ENCODE peak calls at places on chromosomes 6 and 20, in nine cellular contexts. P, S, O, Z, V, U, I, B and W are unnamed samples.

GRCh38 chr6:31114970-31115849 is 610 bp downstream of the PSORS1C1 start:
- DNase-seq in O (no peak), V (peak; percentile 79), S (no peak), U (no peak), P (no peak), Z (peak; percentile 25), I (no peak), B (no peak), W (no peak)

GRCh38 chr6:136921521-136921935 is 573 bp upstream of the SLC35D3 start:
- DNase-seq in O (no peak), V (no peak), I (no peak), U (no peak), P (peak; percentile 39), B (peak; percentile 25), S (no peak), Z (no peak), W (no peak)

GRCh38 chr20:34952676-34953075 is 2.9 kb downstream of the GSS start:
- DNase-seq in O (no peak), Z (no peak), S (no peak), V (no peak), U (no peak), I (no peak), P (no peak), B (no peak), W (no peak)

GRCh38 chr20:47778398-47779354 is 6.6 kb downstream of the SULF2 start:
- DNase-seq in U (no peak), I (no peak), S (no peak), P (peak; percentile 64), B (no peak), Z (no peak), V (no peak), O (no peak), W (no peak)

GRCh38 chr20:621115-621756 is 11.1 kb upstream of the TCF15 start:
- DNase-seq in O (no peak), S (no peak), Z (no peak), B (no peak), P (no peak), I (no peak), V (no peak), U (no peak), W (no peak)

GRCh38 chr20:841568-842546 is 8.3 kb downstream of the FAM110A start:
- DNase-seq in Z (no peak), V (no peak), B (peak; percentile 79), I (no peak), S (no peak), U (peak; percentile 81), P (no peak), O (no peak), W (peak; percentile 80)

GRCh38 chr6:89269981-89270380 is 45.1 kb downstream of the GABRR2 start:
- DNase-seq in O (no peak), S (no peak), V (no peak), P (no peak), Z (no peak), I (no peak), B (no peak), U (no peak), W (no peak)

GRCh38 chr20:48186447-48186846 is 401.2 kb upstream of the SULF2 start:
- DNase-seq in O (no peak), V (no peak), B (no peak), Z (no peak), S (no peak), U (no peak), I (no peak), P (peak; percentile 21), W (no peak)

GRCh38 chr6:46979206-46979605 is 57.5 kb upstream of the ADGRF5 start:
- DNase-seq in S (no peak), Z (no peak), U (no peak), P (no peak), O (no peak), B (no peak), V (no peak), I (no peak), W (no peak)

GRCh38 chr6:5085638-5086293 is 625 bp downstream of the PPP1R3G start:
- DNase-seq in B (peak; percentile 29), S (no peak), V (peak; percentile 31), O (no peak), I (no peak), Z (no peak), P (peak; percentile 45), U (no peak), W (peak; percentile 88)

GRCh38 chr6:153032255-153032882 is 29.9 kb upstream of the MTRF1L start:
- DNase-seq in P (no peak), U (no peak), B (no peak), Z (peak; percentile 22), I (no peak), S (no peak), V (peak; percentile 46), O (no peak), W (no peak)

GRCh38 chr20:51208162-51208561 is 185.3 kb upstream of the KCNG1 start:
- DNase-seq in Z (no peak), V (no peak), P (no peak), B (no peak), U (no peak), S (no peak), I (no peak), O (no peak), W (no peak)

GRCh38 chr6:151539506-151540268 is 45.9 kb downstream of the CCDC170 start:
- DNase-seq in O (no peak), Z (no peak), B (no peak), S (no peak), I (no peak), V (no peak), U (no peak), P (no peak), W (no peak)
- TF ChIP-seq EP300 in O (no peak), Z (no peak), B (no peak), S (no peak), I (no peak), V (no peak), U (no peak), P (no peak), W (no peak)

GRCh38 chr20:54088430-54088829 is 18.0 kb upstream of the BCAS1 start:
- DNase-seq in I (no peak), Z (no peak), O (no peak), V (no peak), B (no peak), P (no peak), S (no peak), U (no peak), W (no peak)

GRCh38 chr20:54085425-54085824 is 15.0 kb upstream of the BCAS1 start:
- DNase-seq in B (no peak), O (no peak), V (no peak), I (no peak), S (no peak), U (no peak), P (no peak), Z (no peak), W (no peak)

GRCh38 chr20:54084727-54085368 is 14.5 kb upstream of the BCAS1 start:
- DNase-seq in B (no peak), Z (peak; percentile 75), S (no peak), P (no peak), U (peak; percentile 70), O (no peak), V (peak; percentile 86), I (no peak), W (no peak)

GRCh38 chr20:54085910-54086309 is 15.5 kb upstream of the BCAS1 start:
- DNase-seq in B (no peak), I (no peak), U (no peak), O (no peak), V (no peak), S (no peak), Z (no peak), P (no peak), W (no peak)

DNA sequence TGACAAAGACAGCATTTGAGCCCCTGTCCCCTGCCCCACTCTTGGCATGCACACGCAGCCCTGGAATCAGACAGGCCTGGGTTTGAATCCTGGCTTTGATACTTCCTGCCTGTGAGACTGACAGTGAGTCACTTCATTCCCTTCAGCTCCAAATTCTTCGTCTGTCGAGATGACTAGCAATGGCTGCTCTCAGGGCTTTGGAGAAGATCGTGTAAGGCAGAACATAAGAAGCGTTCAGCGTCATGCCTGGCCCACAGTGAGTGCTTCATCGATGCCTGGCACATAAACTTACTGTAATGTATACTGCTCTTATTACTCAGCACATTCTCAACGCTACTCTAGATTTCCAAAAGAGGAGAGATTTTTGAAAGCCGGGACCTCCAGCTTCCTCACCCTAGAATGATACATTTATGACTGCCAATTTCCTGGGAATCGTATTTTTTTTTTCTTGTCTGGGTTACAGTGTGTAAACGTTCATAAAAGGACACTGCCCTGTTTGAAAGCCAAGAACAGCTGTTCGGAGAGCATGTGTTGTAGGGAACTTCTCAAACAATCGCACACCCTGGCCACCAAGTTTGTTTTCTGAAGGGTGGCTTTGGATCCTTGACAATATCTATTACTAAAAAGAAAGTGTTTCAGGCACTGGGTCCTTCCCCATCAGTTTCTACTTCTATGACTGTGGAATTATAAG is 16.2 kb upstream of the BCAS1 start:
- DNase-seq in U (no peak), O (no peak), I (no peak), Z (no peak), S (no peak), B (no peak), P (no peak), V (no peak), W (no peak)
- H3K27ac ChIP-seq in U (peak overlapping the region; percentile 43), O (no peak overlapping the region), I (no peak overlapping the region), Z (no peak overlapping the region), S (no peak overlapping the region), B (peak overlapping the region; percentile 71), P (no peak overlapping the region), V (peak overlapping the region; percentile 52), W (no peak overlapping the region)

DNA sequence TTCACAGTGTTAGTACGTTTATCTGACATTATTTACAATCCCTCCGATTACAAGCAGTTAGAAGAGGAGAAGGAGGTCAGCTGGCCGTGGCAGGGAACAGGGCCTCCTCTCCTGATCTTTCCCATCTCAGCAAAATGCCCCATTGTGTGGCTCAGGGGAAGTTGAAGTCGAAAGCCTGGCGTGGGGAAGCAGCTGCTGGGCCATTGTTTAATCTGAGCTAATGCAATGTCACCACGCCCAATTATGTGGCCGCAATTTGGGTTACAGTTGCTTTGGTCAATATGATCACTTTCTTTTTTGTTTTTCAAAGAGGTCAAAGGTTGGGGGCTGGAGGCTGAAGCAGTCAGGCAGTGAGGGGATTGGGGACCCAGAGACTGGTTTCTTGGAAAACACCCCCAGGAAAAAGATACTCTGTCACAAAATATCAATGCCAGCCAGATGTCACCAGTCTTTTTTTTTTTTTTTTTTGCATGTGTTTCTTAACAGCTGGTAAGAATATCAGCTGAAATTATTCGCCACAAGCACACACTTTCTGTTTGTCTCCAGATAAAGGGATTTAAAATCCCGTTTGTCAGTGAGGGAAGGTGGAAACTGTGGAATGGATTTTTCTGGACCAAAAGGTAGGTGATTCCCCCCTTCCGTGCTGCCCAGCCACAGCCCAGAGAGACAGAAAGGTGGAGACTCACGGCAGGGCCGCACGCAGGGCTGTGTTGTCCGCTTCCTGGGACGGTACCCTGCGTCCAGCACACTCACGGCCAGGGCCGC is 24.6 kb downstream of the DLL1 start:
- DNase-seq in O (no peak), U (no peak), S (no peak), Z (no peak), P (no peak), I (no peak), V (no peak), B (peak; percentile 49), W (peak; percentile 37)
- TF ChIP-seq EP300 in O (no peak), U (no peak), S (no peak), Z (no peak), P (no peak), I (no peak), V (no peak), B (no peak), W (no peak)

DNA sequence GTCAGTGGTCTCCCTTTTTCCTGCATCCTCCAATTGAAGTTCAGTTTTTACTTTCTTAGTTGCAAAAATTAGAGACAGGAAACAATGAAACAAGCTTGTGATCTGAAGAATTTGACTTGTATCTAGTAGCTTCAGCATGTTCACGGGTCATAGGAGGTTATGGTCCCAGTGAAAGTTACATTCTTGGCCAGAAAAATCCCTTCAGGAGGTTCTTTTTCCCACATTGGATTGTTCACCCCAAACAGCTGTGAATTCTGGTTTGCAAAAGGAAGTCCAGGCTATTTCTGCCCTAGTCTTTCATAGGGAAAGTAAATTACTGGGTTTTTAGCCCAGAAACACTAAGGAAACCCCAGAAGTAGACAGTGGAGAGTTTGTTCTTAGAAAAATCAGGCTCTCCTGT is 8.1 kb downstream of the ANKS1A start:
- DNase-seq in Z (no peak), O (no peak), P (no peak), U (no peak), S (no peak), B (no peak), I (no peak), V (no peak), W (no peak)
- H3K27ac ChIP-seq in Z (no peak overlapping the region), O (no peak overlapping the region), P (no peak overlapping the region), U (no peak overlapping the region), S (peak overlapping the region; percentile 23), B (no peak overlapping the region), I (no peak overlapping the region), V (no peak overlapping the region), W (no peak overlapping the region)